ENCODE peak calls at places on chromosomes 1 and 21, in six cellular contexts. C is kidney glomerular epithelial cell, U is nephron progenitor cell, O is GM03348, T is EL, R is fibroblast of the conjunctiva. K is an unnamed sample.

GRCh38 chr1:84143796-84144565 is at the start of gene PRKACB:
- DNase-seq in U (no peak), T (peak; percentile 44), R (no peak), C (peak; percentile 36), O (peak; percentile 14), K (no peak)

GRCh38 chr1:64676386-64676785 is 68.5 kb upstream of the RAVER2 start:
- DNase-seq in O (no peak), R (no peak), C (no peak), U (no peak), T (no peak), K (no peak)

GRCh38 chr21:29114765-29115164 is 15.7 kb upstream of the MAP3K7CL start:
- DNase-seq in T (peak; percentile 95), C (peak; percentile 19), O (peak; percentile 51), U (no peak), R (peak; percentile 75), K (peak; percentile 75)

GRCh38 chr1:224929335-224930237 is at the start of gene DNAH14:
- DNase-seq in U (peak; percentile 80), O (peak; percentile 90), T (peak; percentile 84), R (peak; percentile 69), C (peak; percentile 78), K (peak; percentile 34)

GRCh38 chr1:226723640-226724532 is 15.2 kb downstream of the ITPKB start:
- DNase-seq in U (peak; percentile 80), C (no peak), R (peak; percentile 62), T (peak; percentile 56), O (peak; percentile 73), K (peak; percentile 67)

GRCh38 chr1:40930174-40930573 is 49.3 kb upstream of the CTPS1 start:
- DNase-seq in R (no peak), U (no peak), T (no peak), O (no peak), C (no peak), K (no peak)

GRCh38 chr1:44819594-44820327 is 11.4 kb downstream of the BTBD19 start:
- DNase-seq in C (peak; percentile 93), T (peak; percentile 97), O (peak; percentile 82), R (peak; percentile 90), U (peak; percentile 80), K (peak; percentile 90)

GRCh38 chr1:228842094-228842775 is 107.0 kb downstream of the RHOU start:
- DNase-seq in U (no peak), O (no peak), C (peak; percentile 76), R (peak; percentile 41), T (peak; percentile 86), K (no peak)

GRCh38 chr1:223142795-223143759 is at the start of gene TLR5:
- DNase-seq in R (no peak), U (peak; percentile 92), O (peak; percentile 93), T (peak; percentile 69), C (peak; percentile 53), K (no peak)

GRCh38 chr1:178399177-178399728 is 97.5 kb downstream of the CLEC20A start:
- DNase-seq in U (no peak), T (no peak), O (no peak), C (no peak), R (no peak), K (no peak)

GRCh38 chr1:65440322-65440864 is 19.9 kb downstream of the LEPR start:
- DNase-seq in U (no peak), T (no peak), R (no peak), C (no peak), O (no peak), K (no peak)

GRCh38 chr1:109254621-109255096 is 5.3 kb downstream of the CELSR2 start:
- DNase-seq in T (no peak), R (no peak), O (no peak), C (peak; percentile 85), U (no peak), K (no peak)

GRCh38 chr1:37890378-37891014 is 31.1 kb upstream of the MTF1 start:
- DNase-seq in R (no peak), T (peak; percentile 45), O (peak; percentile 37), U (no peak), C (peak; percentile 65), K (no peak)

GRCh38 chr21:35828161-35828560 is 232.2 kb downstream of the SETD4 start:
- DNase-seq in U (no peak), T (no peak), O (no peak), R (no peak), C (no peak), K (no peak)

GRCh38 chr1:29362764-29363163 is 126.4 kb downstream of the PTPRU start:
- DNase-seq in C (no peak), R (no peak), U (no peak), O (no peak), T (no peak), K (no peak)

GRCh38 chr1:194338241-194338948 is 1152.0 kb upstream of the B3GALT2 start:
- DNase-seq in U (no peak), C (no peak), O (no peak), T (peak; percentile 1), R (no peak), K (no peak)

GRCh38 chr1:154186177-154186576 is 5.7 kb downstream of the TPM3 start:
- DNase-seq in T (peak; percentile 48), O (peak; percentile 19), R (peak; percentile 20), U (peak; percentile 68), C (peak; percentile 23), K (peak; percentile 43)

GRCh38 chr1:44810101-44810761 is 1.9 kb downstream of the BTBD19 start:
- DNase-seq in T (peak; percentile 41), U (no peak), O (no peak), R (no peak), C (peak; percentile 19), K (no peak)

GRCh38 chr1:236953161-236953560 is 51.1 kb downstream of the MT1HL1 start:
- DNase-seq in U (no peak), O (no peak), T (no peak), R (no peak), C (no peak), K (no peak)

GRCh38 chr1:161071886-161072371 is 2.2 kb upstream of the ARHGAP30 start:
- DNase-seq in C (no peak), U (peak; percentile 48), R (peak; percentile 17), O (peak; percentile 75), T (peak; percentile 36), K (no peak)

GRCh38 chr1:200029035-200029623 is 1.6 kb downstream of the NR5A2 start:
- DNase-seq in R (no peak), U (peak; percentile 74), C (no peak), O (peak; percentile 80), T (peak; percentile 55), K (no peak)

GRCh38 chr1:239951518-239952130 is 140.1 kb upstream of the FMN2 start:
- DNase-seq in C (peak; percentile 67), O (peak; percentile 73), R (peak; percentile 59), U (peak; percentile 80), T (peak; percentile 69), K (peak; percentile 27)

GRCh38 chr1:117312453-117313138 is 54.7 kb upstream of the MAN1A2 start:
- DNase-seq in U (no peak), R (no peak), T (peak; percentile 32), O (peak; percentile 69), C (peak; percentile 12), K (no peak)

GRCh38 chr1:164577291-164577690 is 18.3 kb downstream of the PBX1 start:
- DNase-seq in R (no peak), T (no peak), C (no peak), U (no peak), O (peak; percentile 25), K (no peak)

GRCh38 chr1:210358511-210359148 is 29.9 kb downstream of the HHAT start:
- DNase-seq in R (no peak), T (no peak), C (no peak), U (no peak), O (no peak), K (no peak)

GRCh38 chr1:214688891-214689290 is 85.9 kb downstream of the CENPF start:
- DNase-seq in O (no peak), T (no peak), R (no peak), C (no peak), U (no peak), K (no peak)

GRCh38 chr1:86155807-86156561 is 588 bp downstream of the COL24A1 start:
- DNase-seq in U (peak; percentile 49), C (no peak), R (no peak), T (peak; percentile 62), O (peak; percentile 67), K (peak; percentile 28)

GRCh38 chr1:26337625-26338024 is 16.3 kb downstream of the CRYBG2 start:
- DNase-seq in O (no peak), T (no peak), U (no peak), C (no peak), R (no peak), K (no peak)

GRCh38 chr1:167645625-167646410 is 15.8 kb downstream of the RCSD1 start:
- DNase-seq in U (no peak), C (no peak), O (no peak), R (no peak), T (no peak), K (no peak)

GRCh38 chr1:63537940-63538339 is 14.6 kb downstream of the EFCAB7 start:
- DNase-seq in T (peak; percentile 5), C (peak; percentile 4), R (no peak), O (peak; percentile 14), U (no peak), K (no peak)

GRCh38 chr1:11653616-11654570 is at the start of gene FBXO2:
- DNase-seq in O (peak; percentile 76), C (no peak), R (no peak), U (peak; percentile 64), T (no peak), K (no peak)

GRCh38 chr1:36223373-36223995 is 759 bp upstream of the THRAP3 start:
- DNase-seq in T (peak; percentile 56), U (no peak), C (peak; percentile 55), O (peak; percentile 47), R (peak; percentile 62), K (peak; percentile 48)

GRCh38 chr1:243944429-243945160 is 94.6 kb upstream of the AKT3 start:
- DNase-seq in O (peak; percentile 54), R (no peak), U (peak; percentile 51), T (peak; percentile 21), C (peak; percentile 95), K (no peak)

GRCh38 chr1:113041569-113042335 is 31.2 kb upstream of the LRIG2 start:
- DNase-seq in O (peak; percentile 51), R (no peak), C (peak; percentile 40), U (no peak), T (no peak), K (no peak)

GRCh38 chr1:77143529-77144121 is 75.6 kb downstream of the PIGK start:
- DNase-seq in R (no peak), T (no peak), U (no peak), C (peak; percentile 6), O (peak; percentile 20), K (no peak)

GRCh38 chr1:225886159-225887029 is 2.6 kb downstream of the LEFTY1 start:
- DNase-seq in R (no peak), O (no peak), C (no peak), T (no peak), U (no peak), K (no peak)

GRCh38 chr1:12472798-12473551 is 145.0 kb downstream of the DHRS3 start:
- DNase-seq in R (no peak), T (no peak), U (no peak), O (no peak), C (no peak), K (no peak)

GRCh38 chr21:41133896-41134522 is 34.0 kb upstream of the BACE2 start:
- DNase-seq in T (peak; percentile 42), R (peak; percentile 31), O (peak; percentile 79), C (peak; percentile 51), U (peak; percentile 19), K (no peak)